ENCODE peak calls at places on chromosomes 16 and 17, in four cellular contexts. U is C1 segment of cervical spinal cord, F is Panc1, S is A549. V is an unnamed sample.

GRCh38 chr17:82257473-82257872 is 16.0 kb downstream of the CSNK1D start:
- DNase-seq in U (peak), F (no peak), S (peak), V (no peak)

GRCh38 chr16:50368410-50369132 is at the start of gene BRD7:
- DNase-seq in U (peak), F (no peak), S (peak), V (no peak)

GRCh38 chr16:4360538-4361021 is 9.5 kb upstream of the PAM16 start:
- DNase-seq in U (no peak), F (no peak), S (peak), V (no peak)

GRCh38 chr17:61450641-61451537 is 1.3 kb upstream of the TBX4 start:
- DNase-seq in U (no peak), F (no peak), S (no peak), V (no peak)

GRCh38 chr17:44905006-44906000 is 6.1 kb upstream of the EFTUD2 start:
- DNase-seq in U (peak), F (no peak), S (no peak), V (no peak)

GRCh38 chr17:66331038-66331816 is 28.8 kb downstream of the PRKCA start:
- DNase-seq in U (no peak), F (no peak), S (no peak), V (no peak)

GRCh38 chr17:292016-292415 is 60.6 kb downstream of the RPH3AL start:
- DNase-seq in U (no peak), F (no peak), S (no peak), V (no peak)

GRCh38 chr16:30588651-30589050 is 3.2 kb upstream of the ZNF785 start:
- DNase-seq in U (no peak), F (no peak), S (no peak), V (no peak)

GRCh38 chr16:64132686-64133085 is 989.2 kb downstream of the CDH11 start:
- DNase-seq in U (no peak), F (no peak), S (no peak), V (no peak)

GRCh38 chr16:26961459-26961858 is 105.3 kb upstream of the C16orf82 start:
- DNase-seq in U (no peak), F (no peak), S (no peak), V (no peak)

GRCh38 chr17:82668631-82669099 is 20.4 kb upstream of the WDR45B start:
- DNase-seq in U (peak), F (no peak), S (peak), V (no peak)